ENCODE peak calls at places on chromosomes 7 and 10, in four cellular contexts. X, A, Z and L are unnamed samples.

GRCh38 chr7:115911466-115911865 is 119.1 kb downstream of the TFEC start:
- DNase-seq in A (no peak), Z (no peak), X (no peak), L (peak; percentile 19)

GRCh38 chr7:121541457-121541856 is 145.3 kb upstream of the FAM3C start:
- DNase-seq in X (no peak), Z (no peak), A (no peak), L (no peak)

GRCh38 chr10:36779238-36779846 is 346.1 kb upstream of the ANKRD30A start:
- DNase-seq in Z (no peak), X (no peak), A (peak; percentile 62), L (peak; percentile 81)

GRCh38 chr10:115056186-115056585 is 37.0 kb upstream of the ATRNL1 start:
- DNase-seq in A (no peak), X (no peak), Z (no peak), L (no peak)

GRCh38 chr10:21699575-21699974 is 165.5 kb downstream of the MLLT10 start:
- DNase-seq in X (no peak), A (no peak), Z (no peak), L (no peak)

GRCh38 chr10:97771055-97771811 is 566 bp downstream of the SFRP5 start:
- DNase-seq in Z (no peak), X (no peak), A (no peak), L (peak; percentile 15)

GRCh38 chr10:122531261-122531660 is 29.3 kb upstream of the DMBT1 start:
- DNase-seq in A (no peak), Z (no peak), X (no peak), L (no peak)

GRCh38 chr7:93016085-93016471 is 101.7 kb downstream of the SAMD9 start:
- DNase-seq in Z (no peak), X (no peak), A (no peak), L (peak; percentile 45)

GRCh38 chr10:28291881-28292297 is 11.0 kb downstream of the MPP7 start:
- DNase-seq in A (peak; percentile 5), X (no peak), Z (no peak), L (peak; percentile 93)

GRCh38 chr10:20281579-20281978 is 465.3 kb downstream of the PLXDC2 start:
- DNase-seq in Z (no peak), X (no peak), A (no peak), L (no peak)

GRCh38 chr7:82443801-82444219 is 233 bp upstream of the CACNA2D1 start:
- DNase-seq in Z (peak; percentile 96), X (peak; percentile 60), A (peak; percentile 49), L (peak; percentile 91)

GRCh38 chr10:5968037-5968680 is 9.2 kb downstream of the IL15RA start:
- DNase-seq in A (no peak), X (peak; percentile 15), Z (peak; percentile 58), L (no peak)

GRCh38 chr10:58743466-58744115 is 230.9 kb downstream of the BICC1 start:
- DNase-seq in X (no peak), Z (no peak), A (no peak), L (peak; percentile 85)

GRCh38 chr10:78913219-78914059 is 155.3 kb upstream of the ZMIZ1 start:
- DNase-seq in Z (no peak), A (no peak), X (peak; percentile 69), L (no peak)

GRCh38 chr10:680745-681144 is 8.7 kb downstream of the DIP2C start:
- DNase-seq in Z (no peak), X (no peak), A (no peak), L (no peak)

GRCh38 chr7:45917658-45918057 is 3.4 kb downstream of the IGFBP3 start:
- DNase-seq in X (peak; percentile 81), Z (peak; percentile 87), A (peak; percentile 63), L (peak; percentile 64)

GRCh38 chr7:28778781-28779180 is 179.3 kb downstream of the TRIL start:
- DNase-seq in A (no peak), X (no peak), Z (no peak), L (peak; percentile 41)

GRCh38 chr7:134827436-134827835 is 48.0 kb downstream of the CALD1 start:
- DNase-seq in X (no peak), Z (no peak), A (no peak), L (no peak)

GRCh38 chr10:118871244-118871865 is 116.6 kb upstream of the CACUL1 start:
- DNase-seq in Z (no peak), X (no peak), A (no peak), L (no peak)

GRCh38 chr7:70751895-70752294 is 380.0 kb upstream of the GALNT17 start:
- DNase-seq in X (no peak), A (no peak), Z (no peak), L (no peak)

GRCh38 chr10:125037145-125037544 is 95.2 kb downstream of the ZRANB1 start:
- DNase-seq in X (no peak), Z (no peak), A (peak; percentile 95), L (peak; percentile 80)

GRCh38 chr7:894164-894867 is 18.0 kb downstream of the GET4 start:
- DNase-seq in X (no peak), Z (no peak), A (no peak), L (no peak)

GRCh38 chr7:42606217-42606905 is 305.5 kb downstream of the C7orf25 start:
- DNase-seq in Z (no peak), A (no peak), X (no peak), L (no peak)

GRCh38 chr7:132424821-132425739 is 151.2 kb downstream of the PLXNA4 start:
- DNase-seq in A (no peak), X (no peak), Z (no peak), L (no peak)

GRCh38 chr10:44384601-44385422 is at the start of gene CXCL12:
- DNase-seq in Z (peak; percentile 73), X (no peak), A (no peak), L (peak; percentile 44)

GRCh38 chr7:100895956-100896742 is 461 bp upstream of the ACHE start:
- DNase-seq in Z (peak; percentile 68), X (no peak), A (no peak), L (no peak)

GRCh38 chr7:150400779-150401423 is 21.8 kb downstream of the ZNF775 start:
- DNase-seq in A (no peak), X (peak; percentile 41), Z (peak; percentile 59), L (no peak)

GRCh38 chr10:123357363-123358075 is 203.3 kb downstream of the BUB3 start:
- DNase-seq in X (no peak), A (no peak), Z (no peak), L (no peak)

GRCh38 chr7:64098-64521 is 128.3 kb upstream of the FAM20C start:
- DNase-seq in A (peak; percentile 40), X (peak; percentile 51), Z (peak; percentile 86), L (peak; percentile 74)

GRCh38 chr10:121260383-121260782 is 337.9 kb downstream of the FGFR2 start:
- DNase-seq in A (no peak), X (no peak), Z (no peak), L (no peak)

GRCh38 chr10:49656845-49657493 is 22.5 kb upstream of the C10orf53 start:
- DNase-seq in X (no peak), Z (no peak), A (no peak), L (no peak)

GRCh38 chr7:150753239-150753638 is 16.0 kb downstream of the GIMAP5 start:
- DNase-seq in X (no peak), Z (no peak), A (no peak), L (no peak)

GRCh38 chr10:113381906-113382562 is 170.8 kb upstream of the HABP2 start:
- DNase-seq in A (no peak), X (no peak), Z (no peak), L (peak; percentile 57)

GRCh38 chr10:120982507-120982906 is 131.3 kb downstream of the WDR11 start:
- DNase-seq in A (no peak), Z (no peak), X (no peak), L (no peak)